ENCODE peak calls at places on chromosomes 3 and 15, in six cellular contexts. One of them, this sample, is unnamed.

GRCh38 chr15:70197318-70197944 is 99.7 kb upstream of the TLE3 start:
- DNase-seq in lung: no peak
- DNase-seq in lower lobe of right lung: no peak
- DNase-seq in IMR-90: no peak
- DNase-seq in fibroblast of lung: no peak
- DNase-seq in SK-N-MC: no peak
- DNase-seq in this sample: peak; percentile 42

GRCh38 chr3:44954962-44955361 is 21.0 kb downstream of the ZDHHC3 start:
- DNase-seq in fibroblast of lung: peak; percentile 61
- DNase-seq in SK-N-MC: no peak
- DNase-seq in lower lobe of right lung: no peak
- DNase-seq in IMR-90: peak; percentile 70
- DNase-seq in lung: no peak
- DNase-seq in this sample: no peak

GRCh38 chr15:71103102-71103676 is 12.1 kb upstream of the THSD4 start:
- DNase-seq in SK-N-MC: no peak
- DNase-seq in lower lobe of right lung: no peak
- DNase-seq in IMR-90: peak; percentile 68
- DNase-seq in fibroblast of lung: peak; percentile 77
- DNase-seq in lung: no peak
- DNase-seq in this sample: peak; percentile 4

GRCh38 chr15:69311319-69311721 is 12.6 kb downstream of the PAQR5 start:
- DNase-seq in lung: no peak
- DNase-seq in SK-N-MC: no peak
- DNase-seq in IMR-90: peak; percentile 83
- DNase-seq in lower lobe of right lung: no peak
- DNase-seq in fibroblast of lung: peak; percentile 15
- DNase-seq in this sample: no peak

GRCh38 chr3:190585771-190586630 is 72.1 kb downstream of the IL1RAP start:
- DNase-seq in lung: peak; percentile 36
- DNase-seq in lower lobe of right lung: no peak
- DNase-seq in IMR-90: peak; percentile 95
- DNase-seq in fibroblast of lung: peak; percentile 94
- DNase-seq in SK-N-MC: no peak
- DNase-seq in this sample: no peak

GRCh38 chr3:66133050-66133757 is 87.6 kb upstream of the SLC25A26 start:
- DNase-seq in fibroblast of lung: peak; percentile 58
- DNase-seq in SK-N-MC: no peak
- DNase-seq in lung: no peak
- DNase-seq in IMR-90: peak; percentile 91
- DNase-seq in lower lobe of right lung: no peak
- DNase-seq in this sample: no peak

GRCh38 chr3:188979669-188980311 is 192.0 kb upstream of the TPRG1 start:
- DNase-seq in lung: no peak
- DNase-seq in SK-N-MC: no peak
- DNase-seq in lower lobe of right lung: no peak
- DNase-seq in IMR-90: peak; percentile 25
- DNase-seq in fibroblast of lung: peak; percentile 16
- DNase-seq in this sample: no peak

GRCh38 chr3:53224026-53224425 is 31.8 kb downstream of the TKT start:
- DNase-seq in SK-N-MC: no peak
- DNase-seq in lung: no peak
- DNase-seq in IMR-90: no peak
- DNase-seq in fibroblast of lung: no peak
- DNase-seq in lower lobe of right lung: peak; percentile 39
- DNase-seq in this sample: no peak

GRCh38 chr3:169952045-169952444 is 14.6 kb upstream of the SEC62 start:
- DNase-seq in fibroblast of lung: no peak
- DNase-seq in lung: no peak
- DNase-seq in lower lobe of right lung: no peak
- DNase-seq in SK-N-MC: no peak
- DNase-seq in IMR-90: no peak
- DNase-seq in this sample: no peak

GRCh38 chr3:31445701-31446100 is 87.0 kb upstream of the STT3B start:
- DNase-seq in lung: no peak
- DNase-seq in IMR-90: no peak
- DNase-seq in SK-N-MC: no peak
- DNase-seq in fibroblast of lung: no peak
- DNase-seq in lower lobe of right lung: no peak
- DNase-seq in this sample: no peak

GRCh38 chr3:133152056-133152455 is 113.9 kb downstream of the TMEM108 start:
- DNase-seq in lung: no peak
- DNase-seq in lower lobe of right lung: no peak
- DNase-seq in fibroblast of lung: no peak
- DNase-seq in IMR-90: no peak
- DNase-seq in SK-N-MC: no peak
- DNase-seq in this sample: no peak

GRCh38 chr3:41188291-41188690 is 11.0 kb upstream of the CTNNB1 start:
- DNase-seq in SK-N-MC: no peak
- DNase-seq in fibroblast of lung: no peak
- DNase-seq in lung: no peak
- DNase-seq in IMR-90: no peak
- DNase-seq in lower lobe of right lung: no peak
- DNase-seq in this sample: no peak

GRCh38 chr3:178768072-178768864 is 232.0 kb downstream of the KCNMB2 start:
- DNase-seq in SK-N-MC: no peak
- DNase-seq in fibroblast of lung: no peak
- DNase-seq in lower lobe of right lung: no peak
- DNase-seq in lung: no peak
- DNase-seq in IMR-90: no peak
- DNase-seq in this sample: no peak

GRCh38 chr3:198076722-198077308 is 116.8 kb downstream of the LMLN start:
- DNase-seq in IMR-90: no peak
- DNase-seq in lower lobe of right lung: no peak
- DNase-seq in lung: no peak
- DNase-seq in fibroblast of lung: no peak
- DNase-seq in SK-N-MC: no peak
- DNase-seq in this sample: no peak

GRCh38 chr3:184724662-184725061 is 12.8 kb upstream of the MAGEF1 start:
- DNase-seq in IMR-90: no peak
- DNase-seq in lower lobe of right lung: no peak
- DNase-seq in fibroblast of lung: no peak
- DNase-seq in SK-N-MC: no peak
- DNase-seq in lung: no peak
- DNase-seq in this sample: no peak

GRCh38 chr15:94086360-94086759 is 145.0 kb upstream of the MCTP2 start:
- DNase-seq in lung: no peak
- DNase-seq in fibroblast of lung: peak; percentile 29
- DNase-seq in IMR-90: peak; percentile 31
- DNase-seq in SK-N-MC: no peak
- DNase-seq in lower lobe of right lung: no peak
- DNase-seq in this sample: no peak

GRCh38 chr15:66452971-66453580 is 44.5 kb downstream of the SNAPC5 start:
- DNase-seq in lung: no peak
- DNase-seq in SK-N-MC: no peak
- DNase-seq in lower lobe of right lung: no peak
- DNase-seq in IMR-90: no peak
- DNase-seq in fibroblast of lung: no peak
- DNase-seq in this sample: no peak

GRCh38 chr3:28853830-28854229 is 427.0 kb upstream of the RBMS3 start:
- DNase-seq in IMR-90: peak; percentile 45
- DNase-seq in SK-N-MC: no peak
- DNase-seq in fibroblast of lung: peak; percentile 57
- DNase-seq in lower lobe of right lung: no peak
- DNase-seq in lung: no peak
- DNase-seq in this sample: no peak

GRCh38 chr15:90121086-90121485 is 18.8 kb upstream of the IDH2 start:
- DNase-seq in IMR-90: no peak
- DNase-seq in lung: no peak
- DNase-seq in fibroblast of lung: no peak
- DNase-seq in SK-N-MC: peak; percentile 74
- DNase-seq in lower lobe of right lung: no peak
- DNase-seq in this sample: no peak

GRCh38 chr3:60325610-60326181 is 925.6 kb downstream of the FHIT start:
- DNase-seq in lung: no peak
- DNase-seq in lower lobe of right lung: no peak
- DNase-seq in fibroblast of lung: peak; percentile 28
- DNase-seq in IMR-90: no peak
- DNase-seq in SK-N-MC: no peak
- DNase-seq in this sample: no peak

GRCh38 chr3:127419140-127419539 is 131.3 kb upstream of the PRR20G start:
- DNase-seq in SK-N-MC: no peak
- DNase-seq in IMR-90: no peak
- DNase-seq in lung: peak; percentile 18
- DNase-seq in lower lobe of right lung: no peak
- DNase-seq in fibroblast of lung: no peak
- DNase-seq in this sample: no peak

GRCh38 chr15:45234562-45235235 is 17.3 kb upstream of the SLC28A2 start:
- DNase-seq in SK-N-MC: no peak
- DNase-seq in lung: no peak
- DNase-seq in IMR-90: no peak
- DNase-seq in fibroblast of lung: no peak
- DNase-seq in lower lobe of right lung: no peak
- DNase-seq in this sample: no peak

GRCh38 chr15:99123706-99124451 is 19.0 kb downstream of the SYNM start:
- DNase-seq in IMR-90: peak; percentile 96
- DNase-seq in fibroblast of lung: peak; percentile 96
- DNase-seq in lower lobe of right lung: peak; percentile 69
- DNase-seq in lung: peak; percentile 65
- DNase-seq in SK-N-MC: no peak
- DNase-seq in this sample: peak; percentile 97

GRCh38 chr15:83268147-83268546 is 16.3 kb downstream of the BNC1 start:
- DNase-seq in lung: no peak
- DNase-seq in fibroblast of lung: no peak
- DNase-seq in IMR-90: no peak
- DNase-seq in lower lobe of right lung: no peak
- DNase-seq in SK-N-MC: no peak
- DNase-seq in this sample: no peak
- H3K36me3 ChIP-seq in lung: no peaks in the 10 kb centered on the region
- H3K36me3 ChIP-seq in fibroblast of lung: no peaks in the 10 kb centered on the region
- H3K36me3 ChIP-seq in IMR-90: no peaks in the 10 kb centered on the region
- H3K36me3 ChIP-seq in lower lobe of right lung: no peaks in the 10 kb centered on the region
- H3K36me3 ChIP-seq in SK-N-MC: no peaks in the 10 kb centered on the region
- H3K36me3 ChIP-seq in this sample: no peaks in the 10 kb centered on the region

GRCh38 chr3:11820540-11821041 is 26.1 kb downstream of the TAMM41 start:
- DNase-seq in lung: no peak
- DNase-seq in IMR-90: peak; percentile 31
- DNase-seq in SK-N-MC: no peak
- DNase-seq in fibroblast of lung: peak; percentile 63
- DNase-seq in lower lobe of right lung: no peak
- DNase-seq in this sample: no peak
- H3K36me3 ChIP-seq in lung: peaks cover 18% of the 10 kb centered on the region
- H3K36me3 ChIP-seq in IMR-90: peaks cover 11% of the 10 kb centered on the region
- H3K36me3 ChIP-seq in SK-N-MC: no peaks in the 10 kb centered on the region
- H3K36me3 ChIP-seq in fibroblast of lung: peaks cover 2% of the 10 kb centered on the region
- H3K36me3 ChIP-seq in lower lobe of right lung: peaks cover 83% of the 10 kb centered on the region
- H3K36me3 ChIP-seq in this sample: peaks cover 11% of the 10 kb centered on the region

GRCh38 chr3:130961458-130961857 is 65.2 kb downstream of the ASTE1 start:
- DNase-seq in fibroblast of lung: no peak
- DNase-seq in SK-N-MC: no peak
- DNase-seq in IMR-90: no peak
- DNase-seq in lung: no peak
- DNase-seq in lower lobe of right lung: no peak
- DNase-seq in this sample: no peak
- H3K36me3 ChIP-seq in fibroblast of lung: peaks cover 2% of the 10 kb centered on the region
- H3K36me3 ChIP-seq in SK-N-MC: peaks cover 81% of the 10 kb centered on the region
- H3K36me3 ChIP-seq in IMR-90: peaks cover 6% of the 10 kb centered on the region
- H3K36me3 ChIP-seq in lung: peaks cover 12% of the 10 kb centered on the region
- H3K36me3 ChIP-seq in lower lobe of right lung: peaks cover 87% of the 10 kb centered on the region
- H3K36me3 ChIP-seq in this sample: peaks cover 73% of the 10 kb centered on the region

GRCh38 chr15:42973114-42973513 is 52.5 kb upstream of the TTBK2 start:
- DNase-seq in SK-N-MC: no peak
- DNase-seq in lower lobe of right lung: no peak
- DNase-seq in fibroblast of lung: no peak
- DNase-seq in lung: no peak
- DNase-seq in IMR-90: no peak
- DNase-seq in this sample: no peak
- H3K36me3 ChIP-seq in SK-N-MC: peaks cover 67% of the 10 kb centered on the region
- H3K36me3 ChIP-seq in lower lobe of right lung: peaks cover 88% of the 10 kb centered on the region
- H3K36me3 ChIP-seq in fibroblast of lung: peaks cover 4% of the 10 kb centered on the region
- H3K36me3 ChIP-seq in lung: peaks cover 38% of the 10 kb centered on the region
- H3K36me3 ChIP-seq in IMR-90: peaks cover 32% of the 10 kb centered on the region
- H3K36me3 ChIP-seq in this sample: peaks cover 46% of the 10 kb centered on the region

DNA sequence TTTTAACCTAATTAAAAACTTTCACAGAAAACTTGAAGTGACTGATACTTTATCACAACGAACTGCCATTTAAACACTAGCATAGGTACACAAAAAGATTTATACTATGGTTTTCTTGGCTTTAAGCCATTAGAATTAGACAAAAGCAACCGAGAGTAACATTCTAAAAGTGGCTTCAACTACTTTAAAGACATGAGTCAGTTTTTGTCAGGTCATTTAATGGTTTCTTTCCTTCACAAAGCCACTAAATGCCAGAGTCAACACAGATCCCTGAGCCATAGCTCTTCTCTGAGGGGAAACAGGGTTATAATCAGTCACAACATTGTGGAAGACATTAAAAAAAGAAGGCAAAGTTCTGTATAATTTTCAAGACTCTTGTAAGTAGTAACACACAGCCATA is 54.6 kb downstream of the CAPN3 start:
- DNase-seq in SK-N-MC: no peak
- DNase-seq in IMR-90: no peak
- DNase-seq in lung: no peak
- DNase-seq in fibroblast of lung: no peak
- DNase-seq in lower lobe of right lung: no peak
- DNase-seq in this sample: no peak
- H3K36me3 ChIP-seq in SK-N-MC: peaks cover 42% of the 10 kb centered on the region
- H3K36me3 ChIP-seq in IMR-90: peaks cover 41% of the 10 kb centered on the region
- H3K36me3 ChIP-seq in lung: peaks cover 34% of the 10 kb centered on the region
- H3K36me3 ChIP-seq in fibroblast of lung: peaks cover 11% of the 10 kb centered on the region
- H3K36me3 ChIP-seq in lower lobe of right lung: peaks cover 99% of the 10 kb centered on the region
- H3K36me3 ChIP-seq in this sample: peaks cover 50% of the 10 kb centered on the region

GRCh38 chr15:30924353-30924752 is 20.6 kb downstream of the FAN1 start:
- DNase-seq in SK-N-MC: no peak
- DNase-seq in lower lobe of right lung: no peak
- DNase-seq in fibroblast of lung: peak; percentile 13
- DNase-seq in lung: no peak
- DNase-seq in IMR-90: peak; percentile 73
- DNase-seq in this sample: no peak

GRCh38 chr15:30921781-30922371 is 18.2 kb downstream of the FAN1 start:
- DNase-seq in SK-N-MC: no peak
- DNase-seq in lung: no peak
- DNase-seq in lower lobe of right lung: no peak
- DNase-seq in fibroblast of lung: no peak
- DNase-seq in IMR-90: no peak
- DNase-seq in this sample: no peak

GRCh38 chr15:30925686-30926085 is 22.0 kb downstream of the FAN1 start:
- DNase-seq in lower lobe of right lung: no peak
- DNase-seq in fibroblast of lung: no peak
- DNase-seq in lung: no peak
- DNase-seq in SK-N-MC: no peak
- DNase-seq in IMR-90: no peak
- DNase-seq in this sample: no peak

GRCh38 chr15:30922469-30923311 is 19.0 kb downstream of the FAN1 start:
- DNase-seq in SK-N-MC: no peak
- DNase-seq in lower lobe of right lung: no peak
- DNase-seq in IMR-90: peak; percentile 50
- DNase-seq in fibroblast of lung: no peak
- DNase-seq in lung: no peak
- DNase-seq in this sample: peak; percentile 75

DNA sequence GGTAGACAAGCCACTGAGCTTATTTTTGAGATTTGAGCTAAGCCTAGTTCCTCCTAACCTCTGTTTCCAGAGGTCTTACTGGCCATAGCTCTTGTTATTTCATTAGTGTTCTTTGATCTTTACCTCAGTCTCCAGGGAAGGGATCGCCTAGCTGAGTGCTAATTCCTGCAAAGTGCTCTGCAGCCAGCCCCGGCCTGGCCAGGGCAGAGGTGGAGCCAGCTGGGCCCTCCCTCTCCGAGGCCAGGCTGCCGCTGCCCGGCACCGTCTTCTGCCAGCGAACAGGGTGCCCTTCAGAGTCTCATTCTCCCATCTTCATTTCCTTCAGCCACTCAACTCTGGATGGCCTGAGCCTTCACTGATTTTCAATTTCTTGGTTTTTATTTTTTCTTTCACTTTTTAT is 19.7 kb downstream of the FAN1 start:
- DNase-seq in IMR-90: no peak
- DNase-seq in lung: no peak
- DNase-seq in lower lobe of right lung: no peak
- DNase-seq in fibroblast of lung: no peak
- DNase-seq in SK-N-MC: no peak
- DNase-seq in this sample: no peak
- H3K36me3 ChIP-seq in IMR-90: peaks cover 56% of the 10 kb centered on the region
- H3K36me3 ChIP-seq in lung: peaks cover 10% of the 10 kb centered on the region
- H3K36me3 ChIP-seq in lower lobe of right lung: peaks cover 98% of the 10 kb centered on the region
- H3K36me3 ChIP-seq in fibroblast of lung: peaks cover 4% of the 10 kb centered on the region
- H3K36me3 ChIP-seq in SK-N-MC: peaks cover 77% of the 10 kb centered on the region
- H3K36me3 ChIP-seq in this sample: peaks cover 9% of the 10 kb centered on the region

This sample was measured in sigmoid colon.